ENCODE peak calls at places on chromosome 6, in eight cellular contexts. I is tibial artery, D is HepG2, N is K562, Y is GM13976, Z is ovary, A is nephron progenitor cell, E is neural crest cell. J is an unnamed sample.

GRCh38 chr6:44310241-44310640 is 2.9 kb downstream of the AARS2 start:
- DNase-seq in A (no peak), E (no peak), Z (no peak), D (no peak), N (no peak), I (peak; percentile 24), Y (no peak), J (no peak)

GRCh38 chr6:159307246-159307790 is 138.1 kb downstream of the FNDC1 start:
- DNase-seq in D (no peak), E (no peak), A (no peak), Y (no peak), N (no peak), Z (no peak), I (no peak), J (no peak)

GRCh38 chr6:74366634-74367033 is 670.6 kb downstream of the CD109 start:
- DNase-seq in I (no peak), E (no peak), A (no peak), D (no peak), Y (no peak), N (no peak), Z (no peak), J (no peak)

GRCh38 chr6:2523061-2523460 is 227.7 kb downstream of the MYLK4 start:
- DNase-seq in Y (no peak), E (no peak), I (no peak), N (no peak), Z (no peak), A (no peak), D (no peak), J (no peak)

GRCh38 chr6:87139236-87139635 is 16.1 kb upstream of the ZNF292 start:
- DNase-seq in I (no peak), A (no peak), Y (peak; percentile 59), N (peak; percentile 35), D (peak; percentile 48), Z (no peak), E (no peak), J (no peak)

GRCh38 chr6:71967436-71967835 is 81.1 kb downstream of the RIMS1 start:
- DNase-seq in Y (no peak), D (no peak), N (no peak), A (no peak), E (no peak), Z (no peak), I (no peak), J (no peak)

GRCh38 chr6:26268659-26269402 is 96.2 kb upstream of the BTN3A2 start:
- DNase-seq in E (no peak), Z (no peak), Y (no peak), N (no peak), A (peak; percentile 39), I (no peak), D (peak; percentile 22), J (no peak)

GRCh38 chr6:7058250-7058923 is 49.4 kb upstream of the RREB1 start:
- DNase-seq in D (peak; percentile 77), Y (no peak), N (peak; percentile 84), E (no peak), A (no peak), Z (no peak), I (no peak), J (no peak)

GRCh38 chr6:20952605-20953004 is 418.3 kb downstream of the CDKAL1 start:
- DNase-seq in N (no peak), D (peak; percentile 29), Y (no peak), Z (no peak), I (no peak), A (no peak), E (no peak), J (no peak)

GRCh38 chr6:137348777-137349176 is 129.6 kb upstream of the IFNGR1 start:
- DNase-seq in Y (no peak), N (no peak), A (no peak), Z (no peak), D (no peak), I (no peak), E (no peak), J (no peak)

GRCh38 chr6:128403618-128404444 is 116.6 kb downstream of the PTPRK start:
- DNase-seq in D (no peak), Z (no peak), Y (no peak), E (no peak), A (no peak), I (no peak), N (no peak), J (no peak)

GRCh38 chr6:148431413-148431812 is 88.8 kb downstream of the SASH1 start:
- DNase-seq in D (no peak), Z (no peak), A (peak; percentile 39), E (no peak), N (no peak), Y (no peak), I (no peak), J (no peak)

GRCh38 chr6:166569206-166569605 is 17.3 kb downstream of the RAMACL start:
- DNase-seq in E (no peak), N (no peak), A (no peak), Y (no peak), D (no peak), Z (no peak), I (no peak), J (no peak)

GRCh38 chr6:44047801-44048200 is 79.5 kb downstream of the MRPL14 start:
- DNase-seq in Z (no peak), Y (no peak), E (no peak), I (no peak), N (no peak), D (no peak), A (no peak), J (no peak)

GRCh38 chr6:22149501-22150490 is 147.0 kb downstream of the PRL start:
- DNase-seq in N (no peak), I (no peak), A (peak; percentile 32), Y (no peak), Z (no peak), D (no peak), E (peak; percentile 36), J (no peak)

GRCh38 chr6:29995346-29995777 is 53.0 kb downstream of the HLA-A start:
- DNase-seq in I (no peak), A (no peak), Z (no peak), N (no peak), E (no peak), Y (no peak), D (no peak), J (no peak)

GRCh38 chr6:41796474-41796873 is 9.0 kb downstream of the TOMM6 start:
- DNase-seq in Z (no peak), Y (no peak), N (no peak), E (no peak), I (no peak), A (no peak), D (no peak), J (no peak)

GRCh38 chr6:41798901-41799300 is 11.4 kb downstream of the TOMM6 start:
- DNase-seq in D (no peak), Y (no peak), Z (no peak), I (no peak), E (no peak), A (no peak), N (no peak), J (no peak)

GRCh38 chr6:41799517-41799916 is 12.0 kb downstream of the TOMM6 start:
- DNase-seq in D (no peak), Z (no peak), A (no peak), E (no peak), Y (no peak), I (no peak), N (no peak), J (no peak)

GRCh38 chr6:41805830-41806774 is 18.6 kb downstream of the TOMM6 start:
- DNase-seq in Z (no peak), Y (no peak), I (no peak), E (no peak), D (no peak), A (no peak), N (no peak), J (no peak)

GRCh38 chr6:41801380-41801779 is 13.9 kb downstream of the TOMM6 start:
- DNase-seq in Z (no peak), N (no peak), D (no peak), Y (no peak), E (no peak), I (no peak), A (no peak), J (no peak)
- TF ChIP-seq CTCF in Z (no peak), N (peak; percentile 71), D (peak; percentile 23), Y (peak; percentile 48), E (peak; percentile 65), I (no peak), A (no peak), J (peak; percentile 23)

GRCh38 chr6:169959129-169960002 is 207.9 kb downstream of the ERMARD start:
- DNase-seq in I (peak; percentile 66), D (no peak), Y (no peak), Z (peak; percentile 18), A (no peak), N (no peak), E (no peak), J (peak; percentile 37)
- TF ChIP-seq CTCF in I (no peak), D (no peak), Y (no peak), Z (no peak), A (no peak), N (no peak), E (no peak), J (no peak)

DNA sequence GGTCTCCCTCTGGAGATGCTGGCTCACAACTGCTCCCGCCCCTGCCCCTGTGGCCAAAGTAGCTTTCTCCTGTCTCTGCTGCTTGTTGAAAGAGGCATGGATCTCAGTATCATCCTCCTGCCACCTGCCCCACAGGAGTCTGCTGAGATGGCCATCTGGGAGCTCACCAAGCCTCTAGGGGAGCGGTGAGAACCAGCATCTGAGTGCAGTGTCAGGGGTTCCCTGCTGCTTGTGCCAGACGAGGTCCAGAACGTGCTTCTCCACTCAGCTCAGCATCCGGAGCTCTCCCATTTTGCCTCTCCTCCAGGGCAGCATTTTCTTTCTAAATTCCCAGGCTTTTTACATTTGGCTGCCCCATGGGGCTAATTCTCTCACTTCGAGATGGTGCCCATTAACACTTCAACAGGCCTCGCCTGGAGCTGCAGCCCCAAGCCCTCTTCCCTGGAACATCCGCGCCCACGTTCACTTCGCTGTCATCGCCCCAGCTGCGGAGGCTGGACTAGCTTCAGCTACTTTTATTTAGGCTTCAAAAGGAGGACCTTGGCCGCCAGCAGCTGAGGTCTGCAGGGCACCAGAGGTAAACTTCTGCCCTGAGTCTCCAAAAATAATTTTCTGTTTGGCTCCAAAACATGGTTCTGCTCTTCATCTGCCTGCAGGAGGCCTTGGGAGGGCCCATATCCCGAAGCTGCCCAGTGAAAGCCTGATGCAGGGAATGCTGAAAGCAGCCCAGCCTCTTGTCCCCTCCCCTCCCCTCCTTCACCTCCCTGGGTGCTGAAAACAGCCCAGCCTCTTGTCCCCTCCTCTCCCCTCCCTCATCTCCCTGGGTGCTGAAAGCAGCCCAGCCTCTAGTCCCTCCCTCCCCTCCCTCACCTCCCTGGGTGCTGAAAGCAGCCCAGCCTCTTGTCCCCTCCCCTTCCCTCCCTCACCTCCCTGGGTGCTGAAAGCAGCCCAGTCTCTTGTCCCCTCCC is 25.2 kb upstream of the MLN start:
- DNase-seq in N (no peak), I (no peak), Y (no peak), D (no peak), Z (peak; percentile 35), E (no peak), A (no peak), J (no peak)
- TF ChIP-seq CTCF in N (no peak), I (no peak), Y (no peak), D (no peak), Z (no peak), E (no peak), A (no peak), J (no peak)

DNA sequence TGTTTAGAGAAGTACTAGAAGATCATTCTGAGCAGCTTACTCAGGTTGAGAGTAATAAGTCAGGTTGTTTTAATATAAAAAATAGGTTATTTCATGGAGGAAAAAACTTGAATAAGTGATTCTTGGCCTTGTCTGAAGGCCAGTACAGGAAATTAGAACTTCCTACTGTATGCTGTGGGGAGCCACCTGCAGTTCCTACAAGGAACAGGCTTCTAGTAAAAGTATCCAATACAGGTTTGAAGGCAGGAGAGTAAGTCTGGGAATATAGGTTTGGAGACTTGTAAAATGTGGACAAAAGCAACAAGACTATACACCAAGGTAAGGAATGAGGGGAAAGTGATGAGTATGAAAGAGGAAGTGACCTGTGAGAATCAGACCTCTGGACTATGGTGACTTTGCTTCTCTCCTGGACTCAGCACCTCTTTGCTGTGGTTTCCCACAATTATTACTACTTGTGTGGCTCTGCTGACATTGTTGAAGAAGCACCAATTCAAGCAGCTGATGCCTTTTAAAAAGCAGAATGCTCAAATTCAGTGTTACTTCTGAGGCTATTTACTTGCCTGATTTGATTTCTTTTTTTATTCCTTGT is 278.6 kb downstream of the TBC1D7 start:
- DNase-seq in A (no peak), I (no peak), N (no peak), Z (no peak), D (no peak), Y (no peak), E (no peak), J (no peak)
- TF ChIP-seq CTCF in A (no peak), I (peak; percentile 6), N (peak; percentile 19), Z (no peak), D (no peak), Y (no peak), E (no peak), J (no peak)

J was measured in mesothelial cell of epicardium.